ENCODE peak calls at places on chromosomes 7 and 10, in five cellular contexts. One of them, this sample, is unnamed.

GRCh38 chr7:122885583-122886356 is 490 bp downstream of the CADPS2 start:
- DNase-seq in endodermal cell: peak
- DNase-seq in stromal cell of bone marrow: peak
- DNase-seq in lower lobe of right lung: peak
- DNase-seq in RPMI8226: peak
- DNase-seq in this sample: peak

GRCh38 chr7:91962419-91962818 is 21.8 kb downstream of the AKAP9 start:
- DNase-seq in endodermal cell: no peak
- DNase-seq in stromal cell of bone marrow: no peak
- DNase-seq in RPMI8226: no peak
- DNase-seq in lower lobe of right lung: no peak
- DNase-seq in this sample: no peak

GRCh38 chr7:99404235-99404976 is 4.0 kb downstream of the PDAP1 start:
- DNase-seq in stromal cell of bone marrow: no peak
- DNase-seq in lower lobe of right lung: no peak
- DNase-seq in RPMI8226: no peak
- DNase-seq in endodermal cell: no peak
- DNase-seq in this sample: no peak

GRCh38 chr7:43248961-43249807 is 136.7 kb downstream of the HECW1 start:
- DNase-seq in stromal cell of bone marrow: peak
- DNase-seq in lower lobe of right lung: peak
- DNase-seq in RPMI8226: peak
- DNase-seq in endodermal cell: no peak
- DNase-seq in this sample: peak

GRCh38 chr7:13989138-13989943 is at the start of gene ETV1:
- DNase-seq in RPMI8226: peak
- DNase-seq in endodermal cell: peak
- DNase-seq in lower lobe of right lung: peak
- DNase-seq in stromal cell of bone marrow: peak
- DNase-seq in this sample: peak

GRCh38 chr7:132098337-132098736 is 477.9 kb downstream of the PLXNA4 start:
- DNase-seq in RPMI8226: no peak
- DNase-seq in stromal cell of bone marrow: no peak
- DNase-seq in lower lobe of right lung: no peak
- DNase-seq in endodermal cell: no peak
- DNase-seq in this sample: no peak

GRCh38 chr7:23332881-23333612 is 33.9 kb downstream of the MALSU1 start:
- DNase-seq in stromal cell of bone marrow: no peak
- DNase-seq in endodermal cell: no peak
- DNase-seq in lower lobe of right lung: no peak
- DNase-seq in RPMI8226: no peak
- DNase-seq in this sample: no peak

GRCh38 chr10:89373916-89374711 is 3.7 kb upstream of the IFIT1B start:
- DNase-seq in endodermal cell: no peak
- DNase-seq in RPMI8226: no peak
- DNase-seq in lower lobe of right lung: peak
- DNase-seq in stromal cell of bone marrow: peak
- DNase-seq in this sample: no peak

GRCh38 chr7:337567-337951 is 47.6 kb downstream of the FOXL3 start:
- DNase-seq in endodermal cell: no peak
- DNase-seq in stromal cell of bone marrow: no peak
- DNase-seq in RPMI8226: no peak
- DNase-seq in lower lobe of right lung: no peak
- DNase-seq in this sample: no peak

GRCh38 chr7:953547-954327 is 743 bp downstream of the ADAP1 start:
- DNase-seq in endodermal cell: peak
- DNase-seq in stromal cell of bone marrow: no peak
- DNase-seq in lower lobe of right lung: peak
- DNase-seq in RPMI8226: peak
- DNase-seq in this sample: no peak

GRCh38 chr7:80136276-80137045 is 1.8 kb downstream of the GNAI1 start:
- DNase-seq in RPMI8226: no peak
- DNase-seq in endodermal cell: no peak
- DNase-seq in stromal cell of bone marrow: peak
- DNase-seq in lower lobe of right lung: no peak
- DNase-seq in this sample: peak

GRCh38 chr10:52526251-52526823 is 212.3 kb downstream of the DKK1 start:
- DNase-seq in endodermal cell: no peak
- DNase-seq in lower lobe of right lung: no peak
- DNase-seq in RPMI8226: no peak
- DNase-seq in stromal cell of bone marrow: no peak
- DNase-seq in this sample: no peak

GRCh38 chr7:25595931-25596330 is 367.6 kb upstream of the NPVF start:
- DNase-seq in lower lobe of right lung: no peak
- DNase-seq in stromal cell of bone marrow: no peak
- DNase-seq in endodermal cell: no peak
- DNase-seq in RPMI8226: no peak
- DNase-seq in this sample: no peak

GRCh38 chr7:120716306-120716705 is 141.6 kb downstream of the TSPAN12 start:
- DNase-seq in endodermal cell: no peak
- DNase-seq in stromal cell of bone marrow: no peak
- DNase-seq in lower lobe of right lung: no peak
- DNase-seq in RPMI8226: no peak
- DNase-seq in this sample: no peak

GRCh38 chr7:4784799-4785198 is 9.4 kb downstream of the AP5Z1 start:
- DNase-seq in RPMI8226: no peak
- DNase-seq in stromal cell of bone marrow: no peak
- DNase-seq in lower lobe of right lung: no peak
- DNase-seq in endodermal cell: no peak
- DNase-seq in this sample: no peak

GRCh38 chr7:47941136-47941844 is 7.0 kb downstream of the PKD1L1 start:
- DNase-seq in endodermal cell: no peak
- DNase-seq in stromal cell of bone marrow: peak
- DNase-seq in RPMI8226: no peak
- DNase-seq in lower lobe of right lung: no peak
- DNase-seq in this sample: no peak

GRCh38 chr10:95792874-95793285 is 36.9 kb downstream of the ENTPD1 start:
- DNase-seq in lower lobe of right lung: no peak
- DNase-seq in stromal cell of bone marrow: peak
- DNase-seq in endodermal cell: no peak
- DNase-seq in RPMI8226: no peak
- DNase-seq in this sample: no peak

GRCh38 chr10:103969857-103970627 is 3.1 kb downstream of the SLK start:
- DNase-seq in RPMI8226: no peak
- DNase-seq in lower lobe of right lung: no peak
- DNase-seq in stromal cell of bone marrow: no peak
- DNase-seq in endodermal cell: no peak
- DNase-seq in this sample: no peak

GRCh38 chr10:125296598-125296997 is 136.2 kb upstream of the CTBP2 start:
- DNase-seq in stromal cell of bone marrow: no peak
- DNase-seq in endodermal cell: no peak
- DNase-seq in lower lobe of right lung: no peak
- DNase-seq in RPMI8226: no peak
- DNase-seq in this sample: no peak

GRCh38 chr7:36298145-36298544 is 91.5 kb upstream of the ANLN start:
- DNase-seq in lower lobe of right lung: no peak
- DNase-seq in RPMI8226: no peak
- DNase-seq in stromal cell of bone marrow: no peak
- DNase-seq in endodermal cell: no peak
- DNase-seq in this sample: no peak

GRCh38 chr7:67696124-67696523 is 699.5 kb downstream of the TYW1 start:
- DNase-seq in RPMI8226: no peak
- DNase-seq in stromal cell of bone marrow: no peak
- DNase-seq in lower lobe of right lung: no peak
- DNase-seq in endodermal cell: no peak
- DNase-seq in this sample: no peak

GRCh38 chr7:158076215-158076614 is 511.4 kb downstream of the PTPRN2 start:
- DNase-seq in RPMI8226: no peak
- DNase-seq in stromal cell of bone marrow: no peak
- DNase-seq in lower lobe of right lung: no peak
- DNase-seq in endodermal cell: no peak
- DNase-seq in this sample: no peak

GRCh38 chr10:86060386-86061280 is 306.0 kb downstream of the GRID1 start:
- DNase-seq in lower lobe of right lung: no peak
- DNase-seq in RPMI8226: no peak
- DNase-seq in endodermal cell: no peak
- DNase-seq in stromal cell of bone marrow: no peak
- DNase-seq in this sample: no peak

GRCh38 chr10:4984223-4984622 is 19.4 kb downstream of the AKR1C2 start:
- DNase-seq in endodermal cell: no peak
- DNase-seq in stromal cell of bone marrow: no peak
- DNase-seq in lower lobe of right lung: peak
- DNase-seq in RPMI8226: no peak
- DNase-seq in this sample: no peak

GRCh38 chr10:126397640-126398382 is 9.5 kb upstream of the ADAM12 start:
- DNase-seq in endodermal cell: peak
- DNase-seq in RPMI8226: no peak
- DNase-seq in lower lobe of right lung: no peak
- DNase-seq in stromal cell of bone marrow: peak
- DNase-seq in this sample: no peak

GRCh38 chr7:99359465-99360154 is 14.9 kb upstream of the ARPC1B start:
- DNase-seq in RPMI8226: no peak
- DNase-seq in stromal cell of bone marrow: no peak
- DNase-seq in lower lobe of right lung: no peak
- DNase-seq in endodermal cell: peak
- DNase-seq in this sample: no peak

GRCh38 chr7:7247658-7248057 is 65.3 kb downstream of the C1GALT1 start:
- DNase-seq in lower lobe of right lung: no peak
- DNase-seq in stromal cell of bone marrow: no peak
- DNase-seq in endodermal cell: no peak
- DNase-seq in RPMI8226: no peak
- DNase-seq in this sample: no peak

GRCh38 chr7:138875794-138876193 is 77.8 kb upstream of the ATP6V0A4 start:
- DNase-seq in stromal cell of bone marrow: no peak
- DNase-seq in lower lobe of right lung: no peak
- DNase-seq in RPMI8226: no peak
- DNase-seq in endodermal cell: no peak
- DNase-seq in this sample: peak